ENCODE peak calls at places on chromosome 7, in five cellular contexts. One of them, this sample, is unnamed.

GRCh38 chr7:141864765-141865447 is 23.6 kb upstream of the PRSS37 start:
- DNase-seq in HCT116: no peak
- DNase-seq in K562: no peak
- DNase-seq in HepG2: no peak
- DNase-seq in GM12878: no peak
- DNase-seq in this sample: no peak

GRCh38 chr7:27249724-27250636 is 7.4 kb downstream of the EVX1 start:
- DNase-seq in HCT116: no peak
- DNase-seq in K562: no peak
- DNase-seq in HepG2: no peak
- DNase-seq in GM12878: no peak
- DNase-seq in this sample: no peak

GRCh38 chr7:132480534-132480933 is 95.7 kb downstream of the PLXNA4 start:
- DNase-seq in HCT116: no peak
- DNase-seq in K562: no peak
- DNase-seq in HepG2: no peak
- DNase-seq in GM12878: no peak
- DNase-seq in this sample: no peak

GRCh38 chr7:92503767-92504166 is 24.6 kb downstream of the PEX1 start:
- DNase-seq in HCT116: no peak
- DNase-seq in K562: no peak
- DNase-seq in HepG2: no peak
- DNase-seq in GM12878: no peak
- DNase-seq in this sample: no peak

GRCh38 chr7:98755138-98755898 is 114.5 kb downstream of the TMEM130 start:
- DNase-seq in HCT116: no peak
- DNase-seq in K562: peak
- DNase-seq in HepG2: no peak
- DNase-seq in GM12878: no peak
- DNase-seq in this sample: no peak

GRCh38 chr7:79598351-79598750 is 144.9 kb upstream of the MAGI2 start:
- DNase-seq in HCT116: no peak
- DNase-seq in K562: no peak
- DNase-seq in HepG2: no peak
- DNase-seq in GM12878: no peak
- DNase-seq in this sample: no peak

GRCh38 chr7:66913118-66914049 is 7.6 kb upstream of the TMEM248 start:
- DNase-seq in HCT116: no peak
- DNase-seq in K562: no peak
- DNase-seq in HepG2: no peak
- DNase-seq in GM12878: no peak
- DNase-seq in this sample: no peak

GRCh38 chr7:39588401-39588800 is 22.2 kb downstream of the YAE1 start:
- DNase-seq in HCT116: no peak
- DNase-seq in K562: no peak
- DNase-seq in HepG2: no peak
- DNase-seq in GM12878: no peak
- DNase-seq in this sample: no peak

GRCh38 chr7:137579913-137580640 is 236.5 kb upstream of the PTN start:
- DNase-seq in HCT116: no peak
- DNase-seq in K562: no peak
- DNase-seq in HepG2: no peak
- DNase-seq in GM12878: no peak
- DNase-seq in this sample: no peak

GRCh38 chr7:88243345-88243909 is 23.6 kb upstream of the SRI start:
- DNase-seq in HCT116: peak
- DNase-seq in K562: peak
- DNase-seq in HepG2: peak
- DNase-seq in GM12878: peak
- DNase-seq in this sample: no peak

GRCh38 chr7:98303906-98304305 is 22.4 kb downstream of the BRI3 start:
- DNase-seq in HCT116: no peak
- DNase-seq in K562: no peak
- DNase-seq in HepG2: no peak
- DNase-seq in GM12878: no peak
- DNase-seq in this sample: no peak

DNA sequence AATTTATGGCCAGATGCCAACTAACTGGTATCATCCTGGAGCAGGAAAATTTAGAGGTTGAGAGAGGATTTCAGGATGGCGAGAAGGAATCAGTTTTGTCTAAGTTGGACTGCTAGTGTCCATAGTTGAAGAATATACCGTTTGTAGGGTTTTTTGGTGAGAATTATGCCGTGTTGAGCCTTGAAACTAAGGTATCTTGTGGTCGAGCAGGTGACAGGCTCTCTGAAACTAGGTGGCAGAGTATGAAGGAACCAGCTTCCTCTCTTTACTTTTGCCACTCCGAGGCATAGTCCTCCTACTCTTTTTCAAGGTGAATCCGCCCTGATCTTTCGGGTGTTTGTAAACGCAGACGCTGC is 9.7 kb downstream of the MDFIC start:
- DNase-seq in HCT116: no peak
- DNase-seq in K562: no peak
- DNase-seq in HepG2: no peak
- DNase-seq in GM12878: no peak
- DNase-seq in this sample: no peak
- TF ChIP-seq SRF in HCT116: no peak
- TF ChIP-seq SRF in K562: no peak
- TF ChIP-seq SRF in HepG2: no peak
- TF ChIP-seq SRF in GM12878: no peak
- TF ChIP-seq SRF in this sample: no peak

GRCh38 chr7:45662540-45663166 is 88.5 kb downstream of the ADCY1 start:
- DNase-seq in HCT116: no peak
- DNase-seq in K562: no peak
- DNase-seq in HepG2: no peak
- DNase-seq in GM12878: no peak
- DNase-seq in this sample: no peak

GRCh38 chr7:45665172-45665571 is 91.0 kb downstream of the ADCY1 start:
- DNase-seq in HCT116: no peak
- DNase-seq in K562: no peak
- DNase-seq in HepG2: no peak
- DNase-seq in GM12878: no peak
- DNase-seq in this sample: no peak

GRCh38 chr7:45663965-45664623 is 89.9 kb downstream of the ADCY1 start:
- DNase-seq in HCT116: no peak
- DNase-seq in K562: no peak
- DNase-seq in HepG2: no peak
- DNase-seq in GM12878: no peak
- DNase-seq in this sample: peak

GRCh38 chr7:45662018-45662417 is 87.8 kb downstream of the ADCY1 start:
- DNase-seq in HCT116: no peak
- DNase-seq in K562: no peak
- DNase-seq in HepG2: no peak
- DNase-seq in GM12878: no peak
- DNase-seq in this sample: no peak

GRCh38 chr7:45663167-45663921 is 89.2 kb downstream of the ADCY1 start:
- DNase-seq in HCT116: peak
- DNase-seq in K562: peak
- DNase-seq in HepG2: peak
- DNase-seq in GM12878: no peak
- DNase-seq in this sample: peak
- TF ChIP-seq SRF in HCT116: no peak
- TF ChIP-seq SRF in K562: no peak
- TF ChIP-seq SRF in HepG2: no peak
- TF ChIP-seq SRF in GM12878: no peak
- TF ChIP-seq SRF in this sample: no peak

GRCh38 chr7:97004237-97004930 is 969 bp upstream of the DLX6 start:
- DNase-seq in HCT116: no peak
- DNase-seq in K562: no peak
- DNase-seq in HepG2: no peak
- DNase-seq in GM12878: no peak
- DNase-seq in this sample: no peak

GRCh38 chr7:97006146-97006950 is 995 bp downstream of the DLX6 start:
- DNase-seq in HCT116: no peak
- DNase-seq in K562: no peak
- DNase-seq in HepG2: peak
- DNase-seq in GM12878: no peak
- DNase-seq in this sample: no peak

GRCh38 chr7:97003262-97004236 is 1.8 kb upstream of the DLX6 start:
- DNase-seq in HCT116: no peak
- DNase-seq in K562: no peak
- DNase-seq in HepG2: no peak
- DNase-seq in GM12878: no peak
- DNase-seq in this sample: no peak

GRCh38 chr7:97005764-97006145 is 402 bp downstream of the DLX6 start:
- DNase-seq in HCT116: no peak
- DNase-seq in K562: no peak
- DNase-seq in HepG2: peak
- DNase-seq in GM12878: no peak
- DNase-seq in this sample: no peak

DNA sequence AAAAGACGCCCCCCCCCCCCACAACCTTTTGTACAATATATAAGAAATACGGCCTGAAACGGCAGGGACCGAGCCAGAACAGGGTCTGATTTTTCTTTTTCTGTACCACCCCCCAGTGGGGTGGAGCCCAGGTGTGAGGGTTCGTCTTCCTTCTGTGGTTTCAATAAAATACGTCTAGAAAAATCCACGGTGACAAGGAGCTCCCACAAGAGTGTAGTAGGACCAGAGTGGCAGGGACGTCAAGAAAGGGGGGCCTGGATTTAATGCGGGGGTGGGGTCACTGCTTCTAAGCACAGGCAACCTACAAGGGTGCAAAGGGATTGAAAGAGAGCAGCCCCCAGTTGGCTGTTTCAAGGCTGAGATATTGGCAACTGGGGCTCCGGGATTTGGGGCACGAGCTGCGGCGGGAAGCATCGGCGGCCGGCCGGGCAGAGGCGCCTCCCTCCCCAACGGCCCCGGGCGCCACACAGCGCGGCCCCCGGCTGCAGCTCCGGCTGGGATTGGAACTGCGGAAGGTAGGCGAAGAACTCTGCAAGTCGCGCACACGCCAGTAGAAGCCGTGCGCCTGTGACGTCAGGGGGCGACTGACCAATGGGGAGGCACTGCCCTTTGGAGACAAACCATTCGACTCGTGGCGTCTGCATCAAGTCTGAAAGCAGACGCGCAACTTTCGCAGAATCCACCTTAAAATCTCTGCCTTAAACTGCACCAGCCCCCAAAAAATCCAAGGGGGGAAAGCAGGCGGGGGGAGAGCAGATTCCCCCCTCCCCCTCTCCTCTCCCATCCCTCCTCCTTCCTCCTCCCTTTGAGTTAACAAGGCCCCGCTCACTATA is at the start of gene DLX6:
- DNase-seq in HCT116: no peak
- DNase-seq in K562: no peak
- DNase-seq in HepG2: peak
- DNase-seq in GM12878: no peak
- DNase-seq in this sample: peak
- TF ChIP-seq SRF in HCT116: no peak
- TF ChIP-seq SRF in K562: no peak
- TF ChIP-seq SRF in HepG2: no peak
- TF ChIP-seq SRF in GM12878: no peak
- TF ChIP-seq SRF in this sample: no peak

GRCh38 chr7:36657031-36657660 is 67.1 kb downstream of the AOAH start:
- DNase-seq in HCT116: no peak
- DNase-seq in K562: no peak
- DNase-seq in HepG2: no peak
- DNase-seq in GM12878: no peak
- DNase-seq in this sample: no peak

GRCh38 chr7:36659638-36660341 is 64.5 kb downstream of the AOAH start:
- DNase-seq in HCT116: no peak
- DNase-seq in K562: no peak
- DNase-seq in HepG2: no peak
- DNase-seq in GM12878: no peak
- DNase-seq in this sample: no peak

GRCh38 chr7:36663481-36663880 is 60.8 kb downstream of the AOAH start:
- DNase-seq in HCT116: no peak
- DNase-seq in K562: no peak
- DNase-seq in HepG2: no peak
- DNase-seq in GM12878: no peak
- DNase-seq in this sample: no peak

GRCh38 chr7:36658603-36659516 is 65.4 kb downstream of the AOAH start:
- DNase-seq in HCT116: no peak
- DNase-seq in K562: no peak
- DNase-seq in HepG2: peak
- DNase-seq in GM12878: no peak
- DNase-seq in this sample: no peak

DNA sequence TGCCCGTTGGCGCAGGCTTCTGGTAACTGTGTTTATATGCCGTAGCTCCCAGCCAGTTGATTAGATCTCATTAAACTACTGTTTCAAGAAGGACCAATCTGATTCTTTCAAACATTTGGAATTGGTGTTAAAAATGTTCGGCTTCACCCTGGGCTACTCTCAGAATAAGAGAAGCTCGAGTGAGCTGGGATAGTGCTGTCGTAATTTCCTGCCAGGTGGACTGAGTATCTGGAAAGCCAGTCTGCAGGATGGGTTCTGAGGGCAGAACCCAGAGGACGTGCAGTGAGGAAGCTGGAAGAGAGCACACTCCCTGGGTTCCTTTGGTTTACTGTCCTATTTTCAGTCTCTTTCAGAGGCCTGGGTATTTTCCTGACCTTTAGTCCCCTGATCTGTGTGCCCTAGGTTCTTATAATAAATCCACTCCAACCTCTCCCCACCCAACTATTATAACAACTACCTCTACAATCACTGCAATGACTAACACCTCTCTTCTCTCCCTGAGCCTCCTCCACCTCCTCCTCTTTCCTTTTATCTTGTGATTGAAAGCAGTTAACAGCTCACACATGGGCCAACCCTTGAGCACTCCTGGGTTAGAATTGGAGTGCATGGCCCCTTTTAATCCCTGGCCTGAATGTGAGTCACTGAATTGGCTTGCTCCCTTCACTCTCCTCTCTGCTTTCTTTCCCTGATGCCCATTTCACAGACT is 63.0 kb downstream of the AOAH start:
- DNase-seq in HCT116: peak
- DNase-seq in K562: no peak
- DNase-seq in HepG2: no peak
- DNase-seq in GM12878: no peak
- DNase-seq in this sample: no peak
- TF ChIP-seq SRF in HCT116: peak
- TF ChIP-seq SRF in K562: no peak
- TF ChIP-seq SRF in HepG2: no peak
- TF ChIP-seq SRF in GM12878: no peak
- TF ChIP-seq SRF in this sample: no peak

GRCh38 chr7:46909601-46910051 is 672.3 kb downstream of the TNS3 start:
- DNase-seq in HCT116: no peak
- DNase-seq in K562: no peak
- DNase-seq in HepG2: no peak
- DNase-seq in GM12878: no peak
- DNase-seq in this sample: no peak
- TF ChIP-seq SRF in HCT116: no peak
- TF ChIP-seq SRF in K562: no peak
- TF ChIP-seq SRF in HepG2: no peak
- TF ChIP-seq SRF in GM12878: no peak
- TF ChIP-seq SRF in this sample: no peak

This sample was measured in H1.